ENCODE peak calls at places on chromosomes 4 and X, in nine cellular contexts. One of them, this sample, is unnamed.

GRCh38 chrX:130109429-130110378 is 593 bp downstream of the ELF4 start:
- DNase-seq in K562: peak
- DNase-seq in suprapubic skin: no peak
- DNase-seq in A549: peak
- DNase-seq in tibial nerve: no peak
- DNase-seq in HepG2: no peak
- DNase-seq in stomach: no peak
- DNase-seq in transverse colon: no peak
- DNase-seq in H1: no peak
- DNase-seq in this sample: peak

GRCh38 chrX:3713225-3713936 is at the start of gene PRKX:
- DNase-seq in HepG2: no peak
- DNase-seq in stomach: peak
- DNase-seq in transverse colon: peak
- DNase-seq in K562: peak
- DNase-seq in tibial nerve: no peak
- DNase-seq in suprapubic skin: peak
- DNase-seq in H1: no peak
- DNase-seq in A549: peak
- DNase-seq in this sample: peak

GRCh38 chr4:44661940-44662622 is 10.7 kb upstream of the YIPF7 start:
- DNase-seq in K562: no peak
- DNase-seq in H1: no peak
- DNase-seq in suprapubic skin: no peak
- DNase-seq in A549: peak
- DNase-seq in transverse colon: no peak
- DNase-seq in HepG2: peak
- DNase-seq in tibial nerve: no peak
- DNase-seq in stomach: no peak
- DNase-seq in this sample: no peak

GRCh38 chr4:150501983-150502382 is 80.0 kb upstream of the MAB21L2 start:
- DNase-seq in transverse colon: no peak
- DNase-seq in A549: no peak
- DNase-seq in stomach: no peak
- DNase-seq in K562: no peak
- DNase-seq in suprapubic skin: no peak
- DNase-seq in HepG2: no peak
- DNase-seq in H1: no peak
- DNase-seq in tibial nerve: no peak
- DNase-seq in this sample: no peak

GRCh38 chr4:168451331-168451730 is 29.0 kb downstream of the DDX60L start:
- DNase-seq in tibial nerve: no peak
- DNase-seq in transverse colon: no peak
- DNase-seq in stomach: no peak
- DNase-seq in K562: no peak
- DNase-seq in suprapubic skin: no peak
- DNase-seq in H1: no peak
- DNase-seq in HepG2: no peak
- DNase-seq in A549: peak
- DNase-seq in this sample: no peak

GRCh38 chrX:153704021-153704526 is 16.3 kb downstream of the SLC6A8 start:
- DNase-seq in stomach: no peak
- DNase-seq in transverse colon: no peak
- DNase-seq in suprapubic skin: no peak
- DNase-seq in tibial nerve: no peak
- DNase-seq in A549: no peak
- DNase-seq in H1: no peak
- DNase-seq in HepG2: no peak
- DNase-seq in K562: no peak
- DNase-seq in this sample: no peak

GRCh38 chr4:22897520-22898108 is 204.9 kb downstream of the GBA3 start:
- DNase-seq in stomach: peak
- DNase-seq in HepG2: peak
- DNase-seq in H1: peak
- DNase-seq in suprapubic skin: no peak
- DNase-seq in tibial nerve: no peak
- DNase-seq in K562: peak
- DNase-seq in A549: peak
- DNase-seq in transverse colon: peak
- DNase-seq in this sample: no peak

GRCh38 chr4:111991797-111992196 is 153.5 kb upstream of the FAM241A start:
- DNase-seq in transverse colon: no peak
- DNase-seq in tibial nerve: peak
- DNase-seq in A549: peak
- DNase-seq in HepG2: no peak
- DNase-seq in suprapubic skin: no peak
- DNase-seq in K562: no peak
- DNase-seq in H1: no peak
- DNase-seq in stomach: no peak
- DNase-seq in this sample: no peak

GRCh38 chrX:110383414-110383813 is 24.8 kb downstream of the RTL9 start:
- DNase-seq in K562: no peak
- DNase-seq in H1: no peak
- DNase-seq in A549: no peak
- DNase-seq in suprapubic skin: no peak
- DNase-seq in stomach: no peak
- DNase-seq in HepG2: no peak
- DNase-seq in transverse colon: no peak
- DNase-seq in tibial nerve: no peak
- DNase-seq in this sample: no peak
- TF ChIP-seq EP300 in K562: no peak
- TF ChIP-seq EP300 in H1: no peak
- TF ChIP-seq EP300 in A549: no peak
- TF ChIP-seq EP300 in suprapubic skin: no peak
- TF ChIP-seq EP300 in stomach: no peak
- TF ChIP-seq EP300 in HepG2: no peak
- TF ChIP-seq EP300 in transverse colon: no peak
- TF ChIP-seq EP300 in tibial nerve: no peak
- TF ChIP-seq EP300 in this sample: no peak

GRCh38 chr4:99104153-99104552 is 15.6 kb upstream of the ADH5 start:
- DNase-seq in transverse colon: no peak
- DNase-seq in suprapubic skin: no peak
- DNase-seq in H1: no peak
- DNase-seq in A549: no peak
- DNase-seq in K562: no peak
- DNase-seq in stomach: no peak
- DNase-seq in tibial nerve: no peak
- DNase-seq in HepG2: no peak
- DNase-seq in this sample: no peak

GRCh38 chr4:99102634-99103033 is 14.0 kb upstream of the ADH5 start:
- DNase-seq in H1: no peak
- DNase-seq in HepG2: no peak
- DNase-seq in stomach: no peak
- DNase-seq in K562: no peak
- DNase-seq in tibial nerve: no peak
- DNase-seq in suprapubic skin: no peak
- DNase-seq in A549: no peak
- DNase-seq in transverse colon: no peak
- DNase-seq in this sample: no peak

GRCh38 chr4:99100876-99101275 is 12.3 kb upstream of the ADH5 start:
- DNase-seq in H1: no peak
- DNase-seq in HepG2: no peak
- DNase-seq in stomach: no peak
- DNase-seq in K562: no peak
- DNase-seq in A549: no peak
- DNase-seq in suprapubic skin: no peak
- DNase-seq in transverse colon: no peak
- DNase-seq in tibial nerve: no peak
- DNase-seq in this sample: no peak

GRCh38 chr4:99103166-99103565 is 14.6 kb upstream of the ADH5 start:
- DNase-seq in tibial nerve: no peak
- DNase-seq in stomach: no peak
- DNase-seq in K562: no peak
- DNase-seq in transverse colon: no peak
- DNase-seq in suprapubic skin: no peak
- DNase-seq in A549: no peak
- DNase-seq in HepG2: no peak
- DNase-seq in H1: no peak
- DNase-seq in this sample: no peak

DNA sequence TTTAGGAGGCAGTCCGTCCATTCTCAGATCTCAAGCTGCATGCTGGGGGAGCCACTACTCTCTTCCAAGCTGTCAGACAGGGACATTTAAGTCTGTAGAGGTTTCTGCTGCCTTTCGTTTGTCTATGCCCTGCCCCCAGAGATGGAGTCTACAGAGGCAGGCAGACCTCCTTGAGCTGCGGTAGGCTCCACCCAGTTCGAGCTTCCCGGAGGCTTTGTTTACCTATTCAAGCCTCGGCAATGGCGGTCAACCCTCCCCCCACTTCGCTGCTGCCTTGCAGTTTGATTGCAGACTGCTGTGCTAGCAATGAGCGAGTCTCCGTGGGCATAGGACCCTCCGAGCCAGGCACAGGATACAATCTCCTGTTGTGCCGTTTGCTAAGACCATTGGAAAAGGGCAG is 10.7 kb upstream of the ADH5 start:
- DNase-seq in HepG2: no peak
- DNase-seq in H1: no peak
- DNase-seq in K562: peak
- DNase-seq in stomach: no peak
- DNase-seq in suprapubic skin: no peak
- DNase-seq in A549: no peak
- DNase-seq in tibial nerve: no peak
- DNase-seq in transverse colon: no peak
- DNase-seq in this sample: no peak
- TF ChIP-seq POLR2A in HepG2: no peak
- TF ChIP-seq POLR2A in H1: no peak
- TF ChIP-seq POLR2A in K562: no peak
- TF ChIP-seq POLR2A in stomach: no peak
- TF ChIP-seq POLR2A in suprapubic skin: no peak
- TF ChIP-seq POLR2A in A549: no peak
- TF ChIP-seq POLR2A in tibial nerve: no peak
- TF ChIP-seq POLR2A in transverse colon: no peak
- TF ChIP-seq POLR2A in this sample: no peak

GRCh38 chr4:1684756-1685603 is 867 bp upstream of the FAM53A start:
- DNase-seq in transverse colon: peak
- DNase-seq in suprapubic skin: peak
- DNase-seq in HepG2: no peak
- DNase-seq in H1: no peak
- DNase-seq in K562: no peak
- DNase-seq in stomach: no peak
- DNase-seq in A549: no peak
- DNase-seq in tibial nerve: no peak
- DNase-seq in this sample: peak

GRCh38 chr4:1683371-1683902 is 676 bp downstream of the FAM53A start:
- DNase-seq in A549: peak
- DNase-seq in stomach: no peak
- DNase-seq in H1: no peak
- DNase-seq in transverse colon: peak
- DNase-seq in K562: peak
- DNase-seq in suprapubic skin: no peak
- DNase-seq in tibial nerve: peak
- DNase-seq in HepG2: no peak
- DNase-seq in this sample: peak

GRCh38 chr4:1682860-1683259 is 1.3 kb downstream of the FAM53A start:
- DNase-seq in K562: no peak
- DNase-seq in H1: no peak
- DNase-seq in stomach: no peak
- DNase-seq in HepG2: no peak
- DNase-seq in tibial nerve: no peak
- DNase-seq in suprapubic skin: no peak
- DNase-seq in transverse colon: no peak
- DNase-seq in A549: no peak
- DNase-seq in this sample: peak

GRCh38 chr4:1685604-1686150 is 1.6 kb upstream of the FAM53A start:
- DNase-seq in A549: no peak
- DNase-seq in stomach: no peak
- DNase-seq in transverse colon: no peak
- DNase-seq in HepG2: no peak
- DNase-seq in H1: no peak
- DNase-seq in tibial nerve: no peak
- DNase-seq in suprapubic skin: no peak
- DNase-seq in K562: no peak
- DNase-seq in this sample: no peak

DNA sequence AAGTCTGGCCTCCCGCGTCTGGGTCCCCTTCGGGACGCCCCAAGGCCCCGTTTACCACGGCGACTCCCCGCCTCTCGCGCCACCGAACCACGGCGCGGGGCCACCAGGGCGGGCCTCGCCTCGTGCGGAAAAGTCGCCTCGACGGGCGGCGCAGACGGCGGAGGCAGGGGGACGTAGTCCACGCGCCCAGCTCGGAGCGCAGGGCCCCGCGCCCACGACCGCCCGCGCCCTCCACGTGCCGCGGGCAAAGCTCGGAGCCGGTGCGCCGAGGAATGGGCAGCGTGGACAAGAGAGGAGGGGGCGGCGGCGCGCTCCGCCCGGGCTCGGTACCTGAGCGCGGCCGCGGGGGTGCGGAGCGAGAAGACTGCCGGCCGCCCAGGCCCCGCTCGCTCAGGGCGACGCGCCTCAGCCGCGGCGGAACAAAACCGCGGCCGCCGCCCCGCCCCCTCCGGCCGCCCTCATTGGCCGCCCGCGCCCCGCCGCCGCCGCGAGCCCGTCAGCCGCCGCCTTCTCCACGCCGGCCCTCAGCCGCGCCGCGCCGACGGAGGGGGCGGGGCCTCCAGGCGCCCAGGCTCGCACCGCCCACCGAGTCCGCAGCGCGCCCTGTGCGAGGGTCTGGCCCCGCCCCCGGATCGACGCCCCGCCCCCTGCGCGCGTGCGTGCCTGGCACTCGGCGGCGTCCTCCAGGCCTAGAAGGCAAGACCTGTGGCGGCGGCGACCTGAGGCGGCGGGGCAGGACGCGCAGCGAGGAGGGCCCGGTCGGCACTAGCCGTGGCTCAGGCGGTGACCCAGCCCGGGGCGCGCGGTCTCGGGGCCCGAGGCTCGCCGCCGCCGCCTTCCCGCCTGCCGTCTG is at the start of gene FAM53A:
- DNase-seq in HepG2: peak
- DNase-seq in stomach: peak
- DNase-seq in K562: peak
- DNase-seq in transverse colon: peak
- DNase-seq in tibial nerve: peak
- DNase-seq in H1: peak
- DNase-seq in A549: peak
- DNase-seq in suprapubic skin: peak
- DNase-seq in this sample: peak
- TF ChIP-seq EP300 in HepG2: no peak
- TF ChIP-seq EP300 in stomach: no peak
- TF ChIP-seq EP300 in K562: no peak
- TF ChIP-seq EP300 in transverse colon: no peak
- TF ChIP-seq EP300 in tibial nerve: no peak
- TF ChIP-seq EP300 in H1: no peak
- TF ChIP-seq EP300 in A549: no peak
- TF ChIP-seq EP300 in suprapubic skin: no peak
- TF ChIP-seq EP300 in this sample: no peak

GRCh38 chr4:103197765-103198110 is 405 bp downstream of the CENPE start:
- DNase-seq in transverse colon: no peak
- DNase-seq in suprapubic skin: no peak
- DNase-seq in tibial nerve: no peak
- DNase-seq in A549: no peak
- DNase-seq in H1: no peak
- DNase-seq in stomach: no peak
- DNase-seq in K562: no peak
- DNase-seq in HepG2: peak
- DNase-seq in this sample: no peak

GRCh38 chr4:103201254-103201653 is 3.1 kb upstream of the CENPE start:
- DNase-seq in suprapubic skin: no peak
- DNase-seq in H1: no peak
- DNase-seq in A549: no peak
- DNase-seq in K562: no peak
- DNase-seq in stomach: no peak
- DNase-seq in HepG2: no peak
- DNase-seq in transverse colon: no peak
- DNase-seq in tibial nerve: no peak
- DNase-seq in this sample: no peak

GRCh38 chr4:103201724-103202123 is 3.6 kb upstream of the CENPE start:
- DNase-seq in transverse colon: no peak
- DNase-seq in A549: no peak
- DNase-seq in suprapubic skin: no peak
- DNase-seq in H1: no peak
- DNase-seq in tibial nerve: no peak
- DNase-seq in HepG2: peak
- DNase-seq in stomach: no peak
- DNase-seq in K562: no peak
- DNase-seq in this sample: no peak

GRCh38 chr4:103199009-103199408 is 866 bp upstream of the CENPE start:
- DNase-seq in A549: no peak
- DNase-seq in stomach: no peak
- DNase-seq in tibial nerve: no peak
- DNase-seq in H1: no peak
- DNase-seq in HepG2: no peak
- DNase-seq in K562: no peak
- DNase-seq in suprapubic skin: no peak
- DNase-seq in transverse colon: no peak
- DNase-seq in this sample: no peak

GRCh38 chr4:103198111-103198765 is at the start of gene CENPE:
- DNase-seq in tibial nerve: peak
- DNase-seq in stomach: peak
- DNase-seq in suprapubic skin: peak
- DNase-seq in HepG2: peak
- DNase-seq in transverse colon: peak
- DNase-seq in H1: peak
- DNase-seq in K562: peak
- DNase-seq in A549: peak
- DNase-seq in this sample: peak
- TF ChIP-seq POLR2A in tibial nerve: no peak
- TF ChIP-seq POLR2A in stomach: no peak
- TF ChIP-seq POLR2A in suprapubic skin: no peak
- TF ChIP-seq POLR2A in HepG2: peak
- TF ChIP-seq POLR2A in transverse colon: no peak
- TF ChIP-seq POLR2A in H1: peak
- TF ChIP-seq POLR2A in K562: peak
- TF ChIP-seq POLR2A in A549: no peak
- TF ChIP-seq POLR2A in this sample: no peak